ENCODE peak calls at places on chromosomes 11 and 22, in five cellular contexts. Q is T follicular helper cell; Y is stimulated activated CD4-positive, alpha-beta T cell treated with anti-CD3 and anti-CD28 coated beads, Interleukin-1b, Interleukin-23, amount 100 ng/mL, for 4 hours; T is T1000; J is IMR-90. C is an unnamed sample.

GRCh38 chr11:46977940-46978595 is 41.5 kb downstream of the CSTPP1 start:
- DNase-seq in Q (no peak), Y (no peak), T (no peak), J (peak; percentile 52), C (peak; percentile 12)

GRCh38 chr11:77166021-77166420 is 38.0 kb downstream of the MYO7A start:
- DNase-seq in Q (no peak), Y (no peak), T (no peak), J (no peak), C (no peak)

GRCh38 chr11:122310701-122311100 is 194.7 kb upstream of the BLID start:
- DNase-seq in Q (no peak), Y (no peak), T (no peak), J (no peak), C (no peak)

GRCh38 chr11:8055836-8056526 is 25.0 kb upstream of the TUB start:
- DNase-seq in Q (no peak), Y (no peak), T (no peak), J (no peak), C (no peak)

GRCh38 chr11:79209540-79210266 is 231.1 kb downstream of the TENM4 start:
- DNase-seq in Q (no peak), Y (no peak), T (no peak), J (peak; percentile 42), C (no peak)

GRCh38 chr22:22014285-22014659 is 31.7 kb upstream of the TOP3B start:
- DNase-seq in Q (no peak), Y (no peak), T (no peak), J (no peak), C (no peak)

GRCh38 chr11:69187540-69188065 is 31.9 kb downstream of the SMIM38 start:
- DNase-seq in Q (no peak), Y (no peak), T (no peak), J (no peak), C (no peak)

GRCh38 chr11:100403817-100404216 is 283.3 kb upstream of the ARHGAP42 start:
- DNase-seq in Q (no peak), Y (no peak), T (no peak), J (peak; percentile 89), C (no peak)

GRCh38 chr22:49936973-49937757 is 18.7 kb downstream of the CRELD2 start:
- DNase-seq in Q (no peak), Y (no peak), T (no peak), J (no peak), C (no peak)

C was measured in GM23248.